ENCODE peak calls at places on chromosomes 4 and X, in eight cellular contexts. One of them, this sample, is unnamed.

GRCh38 chr4:121484633-121485032 is 103.8 kb upstream of the QRFPR start:
- DNase-seq in tibial nerve: peak; percentile 7
- DNase-seq in body of pancreas: peak; percentile 39
- DNase-seq in breast epithelium: no peak
- DNase-seq in esophagus squamous epithelium: no peak
- DNase-seq in HepG2: peak; percentile 36
- DNase-seq in esophagus muscularis mucosa: no peak
- DNase-seq in erythroblast: peak; percentile 35
- DNase-seq in this sample: no peak

GRCh38 chrX:43436497-43436896 is 219.6 kb upstream of the MAOA start:
- DNase-seq in tibial nerve: no peak
- DNase-seq in body of pancreas: no peak
- DNase-seq in breast epithelium: no peak
- DNase-seq in esophagus squamous epithelium: no peak
- DNase-seq in HepG2: no peak
- DNase-seq in esophagus muscularis mucosa: no peak
- DNase-seq in erythroblast: no peak
- DNase-seq in this sample: no peak

GRCh38 chr4:176443117-176443516 is 123.4 kb downstream of the SPCS3 start:
- DNase-seq in tibial nerve: no peak
- DNase-seq in body of pancreas: no peak
- DNase-seq in breast epithelium: no peak
- DNase-seq in esophagus squamous epithelium: no peak
- DNase-seq in HepG2: no peak
- DNase-seq in esophagus muscularis mucosa: no peak
- DNase-seq in erythroblast: no peak
- DNase-seq in this sample: no peak

GRCh38 chr4:151811403-151811802 is 50.6 kb upstream of the GATB start:
- DNase-seq in tibial nerve: no peak
- DNase-seq in body of pancreas: no peak
- DNase-seq in breast epithelium: no peak
- DNase-seq in esophagus squamous epithelium: no peak
- DNase-seq in HepG2: no peak
- DNase-seq in esophagus muscularis mucosa: no peak
- DNase-seq in erythroblast: no peak
- DNase-seq in this sample: no peak

GRCh38 chr4:113825272-113825671 is 63.7 kb upstream of the CAMK2D start:
- DNase-seq in tibial nerve: no peak
- DNase-seq in body of pancreas: no peak
- DNase-seq in breast epithelium: no peak
- DNase-seq in esophagus squamous epithelium: no peak
- DNase-seq in HepG2: no peak
- DNase-seq in esophagus muscularis mucosa: no peak
- DNase-seq in erythroblast: no peak
- DNase-seq in this sample: no peak

GRCh38 chr4:575281-576141 is 584 bp downstream of the TMEM271 start:
- DNase-seq in tibial nerve: no peak
- DNase-seq in body of pancreas: peak; percentile 33
- DNase-seq in breast epithelium: no peak
- DNase-seq in esophagus squamous epithelium: no peak
- DNase-seq in HepG2: no peak
- DNase-seq in esophagus muscularis mucosa: no peak
- DNase-seq in erythroblast: peak; percentile 38
- DNase-seq in this sample: no peak

GRCh38 chrX:151828434-151829080 is 84.1 kb upstream of the MAGEA4 start:
- DNase-seq in tibial nerve: no peak
- DNase-seq in body of pancreas: no peak
- DNase-seq in breast epithelium: no peak
- DNase-seq in esophagus squamous epithelium: no peak
- DNase-seq in HepG2: no peak
- DNase-seq in esophagus muscularis mucosa: no peak
- DNase-seq in erythroblast: no peak
- DNase-seq in this sample: no peak

GRCh38 chrX:32195611-32196010 is 1015.7 kb downstream of the DMD start:
- DNase-seq in tibial nerve: no peak
- DNase-seq in body of pancreas: no peak
- DNase-seq in breast epithelium: no peak
- DNase-seq in esophagus squamous epithelium: no peak
- DNase-seq in HepG2: no peak
- DNase-seq in esophagus muscularis mucosa: no peak
- DNase-seq in erythroblast: no peak
- DNase-seq in this sample: no peak

GRCh38 chr4:86961605-86962295 is 26.9 kb downstream of the AFF1 start:
- DNase-seq in tibial nerve: no peak
- DNase-seq in body of pancreas: peak; percentile 13
- DNase-seq in breast epithelium: no peak
- DNase-seq in esophagus squamous epithelium: no peak
- DNase-seq in HepG2: no peak
- DNase-seq in esophagus muscularis mucosa: no peak
- DNase-seq in erythroblast: peak; percentile 86
- DNase-seq in this sample: no peak

GRCh38 chrX:13090261-13091110 is 46.1 kb upstream of the FAM9C start:
- DNase-seq in tibial nerve: peak; percentile 18
- DNase-seq in body of pancreas: no peak
- DNase-seq in breast epithelium: no peak
- DNase-seq in esophagus squamous epithelium: no peak
- DNase-seq in HepG2: peak; percentile 67
- DNase-seq in esophagus muscularis mucosa: no peak
- DNase-seq in erythroblast: peak; percentile 24
- DNase-seq in this sample: no peak

GRCh38 chrX:13085533-13085932 is 41.1 kb upstream of the FAM9C start:
- DNase-seq in tibial nerve: no peak
- DNase-seq in body of pancreas: no peak
- DNase-seq in breast epithelium: no peak
- DNase-seq in esophagus squamous epithelium: no peak
- DNase-seq in HepG2: no peak
- DNase-seq in esophagus muscularis mucosa: no peak
- DNase-seq in erythroblast: no peak
- DNase-seq in this sample: no peak

GRCh38 chrX:13086076-13086475 is 41.7 kb upstream of the FAM9C start:
- DNase-seq in tibial nerve: no peak
- DNase-seq in body of pancreas: no peak
- DNase-seq in breast epithelium: no peak
- DNase-seq in esophagus squamous epithelium: no peak
- DNase-seq in HepG2: no peak
- DNase-seq in esophagus muscularis mucosa: no peak
- DNase-seq in erythroblast: no peak
- DNase-seq in this sample: no peak

GRCh38 chrX:13087322-13088154 is 43.1 kb upstream of the FAM9C start:
- DNase-seq in tibial nerve: no peak
- DNase-seq in body of pancreas: no peak
- DNase-seq in breast epithelium: no peak
- DNase-seq in esophagus squamous epithelium: no peak
- DNase-seq in HepG2: no peak
- DNase-seq in esophagus muscularis mucosa: no peak
- DNase-seq in erythroblast: no peak
- DNase-seq in this sample: no peak

GRCh38 chrX:13088155-13088485 is 43.7 kb upstream of the FAM9C start:
- DNase-seq in tibial nerve: no peak
- DNase-seq in body of pancreas: no peak
- DNase-seq in breast epithelium: no peak
- DNase-seq in esophagus squamous epithelium: no peak
- DNase-seq in HepG2: no peak
- DNase-seq in esophagus muscularis mucosa: no peak
- DNase-seq in erythroblast: no peak
- DNase-seq in this sample: no peak
- TF ChIP-seq POLR2A in tibial nerve: no peak
- TF ChIP-seq POLR2A in body of pancreas: no peak
- TF ChIP-seq POLR2A in breast epithelium: no peak
- TF ChIP-seq POLR2A in esophagus squamous epithelium: no peak
- TF ChIP-seq POLR2A in HepG2: no peak
- TF ChIP-seq POLR2A in esophagus muscularis mucosa: no peak
- TF ChIP-seq POLR2A in erythroblast: no peak
- TF ChIP-seq POLR2A in this sample: no peak

GRCh38 chrX:317424-318067 is 1.1 kb downstream of the GTPBP6 start:
- DNase-seq in tibial nerve: no peak
- DNase-seq in body of pancreas: no peak
- DNase-seq in breast epithelium: no peak
- DNase-seq in esophagus squamous epithelium: no peak
- DNase-seq in HepG2: no peak
- DNase-seq in esophagus muscularis mucosa: no peak
- DNase-seq in erythroblast: no peak
- DNase-seq in this sample: no peak

GRCh38 chrX:319579-320125 is 1.1 kb upstream of the GTPBP6 start:
- DNase-seq in tibial nerve: no peak
- DNase-seq in body of pancreas: peak; percentile 17
- DNase-seq in breast epithelium: no peak
- DNase-seq in esophagus squamous epithelium: no peak
- DNase-seq in HepG2: no peak
- DNase-seq in esophagus muscularis mucosa: no peak
- DNase-seq in erythroblast: no peak
- DNase-seq in this sample: no peak

GRCh38 chrX:316351-317325 is 2.0 kb downstream of the GTPBP6 start:
- DNase-seq in tibial nerve: no peak
- DNase-seq in body of pancreas: no peak
- DNase-seq in breast epithelium: no peak
- DNase-seq in esophagus squamous epithelium: no peak
- DNase-seq in HepG2: no peak
- DNase-seq in esophagus muscularis mucosa: no peak
- DNase-seq in erythroblast: no peak
- DNase-seq in this sample: no peak

GRCh38 chrX:318739-319578 is at the start of gene GTPBP6:
- DNase-seq in tibial nerve: peak; percentile 99
- DNase-seq in body of pancreas: peak; percentile 100
- DNase-seq in breast epithelium: peak; percentile 100
- DNase-seq in esophagus squamous epithelium: no peak
- DNase-seq in HepG2: peak; percentile 98
- DNase-seq in esophagus muscularis mucosa: peak; percentile 100
- DNase-seq in erythroblast: no peak
- DNase-seq in this sample: peak; percentile 100

DNA sequence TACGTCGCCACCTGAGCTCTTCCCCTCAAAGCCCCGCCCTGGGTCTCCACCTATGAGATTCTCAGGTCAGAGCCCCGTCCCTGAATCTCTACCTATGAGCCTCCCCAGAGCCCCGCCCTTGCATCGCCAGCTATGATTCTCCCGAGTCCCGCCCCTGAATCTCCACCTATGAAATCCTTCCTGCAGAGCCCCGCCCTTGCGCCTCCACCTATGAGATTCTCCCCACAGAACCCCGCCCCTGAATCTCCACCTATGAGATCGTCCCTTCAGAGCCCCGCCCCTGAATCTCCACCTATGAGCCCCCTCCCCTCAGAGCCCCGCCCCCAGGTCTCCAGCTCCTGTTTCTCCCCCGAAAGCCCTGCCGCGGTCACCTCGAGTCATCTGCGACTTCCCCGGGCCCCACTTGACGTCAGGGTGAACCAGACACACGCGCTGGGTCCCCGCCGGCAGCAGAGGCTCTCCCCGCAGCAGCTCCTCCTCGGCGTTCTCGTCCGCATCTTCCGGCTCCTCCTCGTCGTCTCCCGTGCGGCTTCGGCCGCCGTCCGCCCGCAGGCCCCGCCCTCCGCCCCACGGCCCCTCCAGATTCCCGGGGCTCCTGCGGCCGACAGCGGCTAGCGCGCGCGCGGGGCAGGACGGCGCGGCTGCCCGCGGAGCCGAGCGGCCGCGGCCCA is 393 bp downstream of the GTPBP6 start:
- DNase-seq in tibial nerve: peak; percentile 100
- DNase-seq in body of pancreas: peak; percentile 100
- DNase-seq in breast epithelium: peak; percentile 100
- DNase-seq in esophagus squamous epithelium: no peak
- DNase-seq in HepG2: peak; percentile 98
- DNase-seq in esophagus muscularis mucosa: peak; percentile 100
- DNase-seq in erythroblast: no peak
- DNase-seq in this sample: peak; percentile 99
- TF ChIP-seq POLR2A in tibial nerve: peak; percentile 42
- TF ChIP-seq POLR2A in body of pancreas: peak; percentile 84
- TF ChIP-seq POLR2A in breast epithelium: peak; percentile 49
- TF ChIP-seq POLR2A in esophagus squamous epithelium: no peak
- TF ChIP-seq POLR2A in HepG2: peak; percentile 68
- TF ChIP-seq POLR2A in esophagus muscularis mucosa: no peak
- TF ChIP-seq POLR2A in erythroblast: no peak
- TF ChIP-seq POLR2A in this sample: no peak

GRCh38 chr4:56051049-56051709 is 102.4 kb downstream of the CEP135 start:
- DNase-seq in tibial nerve: no peak
- DNase-seq in body of pancreas: no peak
- DNase-seq in breast epithelium: no peak
- DNase-seq in esophagus squamous epithelium: no peak
- DNase-seq in HepG2: no peak
- DNase-seq in esophagus muscularis mucosa: no peak
- DNase-seq in erythroblast: peak; percentile 23
- DNase-seq in this sample: no peak
- TF ChIP-seq POLR2A in tibial nerve: no peak
- TF ChIP-seq POLR2A in body of pancreas: no peak
- TF ChIP-seq POLR2A in breast epithelium: no peak
- TF ChIP-seq POLR2A in esophagus squamous epithelium: no peak
- TF ChIP-seq POLR2A in HepG2: no peak
- TF ChIP-seq POLR2A in esophagus muscularis mucosa: no peak
- TF ChIP-seq POLR2A in erythroblast: no peak
- TF ChIP-seq POLR2A in this sample: no peak

GRCh38 chrX:54639346-54640102 is 109.5 kb downstream of the GNL3L start:
- DNase-seq in tibial nerve: peak; percentile 92
- DNase-seq in body of pancreas: peak; percentile 97
- DNase-seq in breast epithelium: peak; percentile 93
- DNase-seq in esophagus squamous epithelium: peak; percentile 70
- DNase-seq in HepG2: peak; percentile 86
- DNase-seq in esophagus muscularis mucosa: peak; percentile 97
- DNase-seq in erythroblast: peak; percentile 97
- DNase-seq in this sample: peak; percentile 96
- TF ChIP-seq POLR2A in tibial nerve: peak; percentile 13
- TF ChIP-seq POLR2A in body of pancreas: peak; percentile 84
- TF ChIP-seq POLR2A in breast epithelium: no peak
- TF ChIP-seq POLR2A in esophagus squamous epithelium: no peak
- TF ChIP-seq POLR2A in HepG2: peak; percentile 86
- TF ChIP-seq POLR2A in esophagus muscularis mucosa: no peak
- TF ChIP-seq POLR2A in erythroblast: peak; percentile 88
- TF ChIP-seq POLR2A in this sample: no peak

DNA sequence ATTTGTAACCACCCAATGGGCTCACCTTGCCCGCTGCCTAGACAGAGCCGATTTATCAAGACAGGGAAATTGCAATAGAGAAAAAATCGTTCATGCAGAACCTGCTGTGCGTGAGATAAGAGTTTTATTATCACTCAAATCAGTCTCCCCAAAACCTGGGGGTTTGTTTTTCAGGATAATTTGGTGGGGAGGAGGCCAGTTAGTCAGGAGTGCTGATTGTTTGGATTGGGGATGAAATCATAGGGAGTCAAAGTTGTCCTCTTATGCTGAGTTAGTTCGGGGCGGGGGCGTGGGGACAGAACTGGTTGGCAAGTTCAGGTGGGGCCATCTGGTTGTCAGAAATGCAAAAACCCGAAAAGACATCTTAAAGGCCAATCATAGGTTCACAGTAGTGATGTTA is 203.0 kb downstream of the MAB21L2 start:
- DNase-seq in tibial nerve: no peak
- DNase-seq in body of pancreas: no peak
- DNase-seq in breast epithelium: no peak
- DNase-seq in esophagus squamous epithelium: no peak
- DNase-seq in HepG2: no peak
- DNase-seq in esophagus muscularis mucosa: no peak
- DNase-seq in erythroblast: no peak
- DNase-seq in this sample: no peak
- TF ChIP-seq POLR2A in tibial nerve: no peak
- TF ChIP-seq POLR2A in body of pancreas: no peak
- TF ChIP-seq POLR2A in breast epithelium: no peak
- TF ChIP-seq POLR2A in esophagus squamous epithelium: no peak
- TF ChIP-seq POLR2A in HepG2: no peak
- TF ChIP-seq POLR2A in esophagus muscularis mucosa: no peak
- TF ChIP-seq POLR2A in erythroblast: no peak
- TF ChIP-seq POLR2A in this sample: no peak

This sample was measured in vagina.